ENCODE peak calls at places on chromosome 4, in eight cellular contexts. C is gastroesophageal sphincter; O is GM12878; Z is right lobe of liver; R is activated T-cell treated with anti-CD3 and anti-CD28 coated beads, Interleukin-2, amount 50 U/mL, for 4 hours; D is stimulated activated naive CD8-positive, alpha-beta T cell treated with anti-CD3 and anti-CD28 coated beads, Interleukin-15, Interleukin-2, amounts not matched to agents 100 U/mL and 50 U/mL, for 24 hours; N is left cardiac atrium; I is lower lobe of right lung. A is an unnamed sample.

GRCh38 chr4:26568446-26568994 is 15.4 kb upstream of the TBC1D19 start:
- ATAC-seq in I (peak; percentile 19), N (no peak), Z (no peak), D (no peak), O (no peak), R (no peak), C (no peak), A (no peak)

GRCh38 chr4:36273276-36273675 is 8.1 kb upstream of the DTHD1 start:
- ATAC-seq in C (no peak), R (peak; percentile 68), I (no peak), N (no peak), O (no peak), Z (no peak), D (no peak), A (no peak)

GRCh38 chr4:144582105-144582850 is 63.7 kb upstream of the HHIP start:
- ATAC-seq in C (no peak), R (no peak), Z (peak; percentile 18), D (no peak), I (no peak), N (no peak), O (no peak), A (no peak)

GRCh38 chr4:169107528-169107927 is 97.5 kb upstream of the CBR4 start:
- ATAC-seq in C (no peak), I (no peak), N (no peak), Z (no peak), R (no peak), D (no peak), O (no peak), A (no peak)

GRCh38 chr4:168777277-168777965 is 232.6 kb downstream of the CBR4 start:
- ATAC-seq in C (no peak), D (no peak), I (no peak), N (no peak), Z (peak; percentile 65), O (no peak), R (no peak), A (peak; percentile 27)

GRCh38 chr4:37243061-37243460 is 1.5 kb upstream of the NWD2 start:
- ATAC-seq in R (no peak), O (peak; percentile 26), I (no peak), Z (no peak), C (no peak), D (no peak), N (peak; percentile 67), A (no peak)

GRCh38 chr4:170990989-170991589 is 822.1 kb upstream of the GALNTL6 start:
- ATAC-seq in C (no peak), Z (no peak), I (peak; percentile 47), O (peak; percentile 90), N (no peak), D (no peak), R (no peak), A (peak; percentile 48)

GRCh38 chr4:184293552-184293951 is 75.9 kb upstream of the ENPP6 start:
- ATAC-seq in N (no peak), I (peak; percentile 79), C (no peak), Z (peak; percentile 56), D (no peak), O (peak; percentile 4), R (no peak), A (no peak)

GRCh38 chr4:15479089-15479912 is 9.6 kb downstream of the CC2D2A start:
- ATAC-seq in C (peak; percentile 81), O (peak; percentile 84), R (no peak), Z (peak; percentile 97), I (peak; percentile 95), N (peak; percentile 90), D (peak; percentile 36), A (no peak)

GRCh38 chr4:73883306-73883705 is 14.1 kb downstream of the CXCL1 start:
- ATAC-seq in O (peak; percentile 27), I (no peak), R (no peak), Z (no peak), N (no peak), D (no peak), C (no peak), A (no peak)

GRCh38 chr4:5952286-5953002 is 59.6 kb upstream of the CRMP1 start:
- ATAC-seq in O (no peak), I (no peak), C (no peak), D (no peak), R (no peak), N (no peak), Z (no peak), A (no peak)

GRCh38 chr4:27088491-27088890 is 227.8 kb downstream of the STIM2 start:
- ATAC-seq in R (no peak), I (peak; percentile 38), N (no peak), O (peak; percentile 19), D (no peak), Z (no peak), C (no peak), A (no peak)

GRCh38 chr4:55330241-55330640 is 15.8 kb upstream of the SRD5A3 start:
- ATAC-seq in R (no peak), C (no peak), O (no peak), Z (peak; percentile 79), I (peak; percentile 59), N (no peak), D (no peak), A (no peak)

GRCh38 chr4:3497554-3498389 is 34.5 kb downstream of the LRPAP1 start:
- ATAC-seq in I (no peak), D (no peak), N (peak; percentile 2), R (no peak), C (no peak), Z (no peak), O (peak; percentile 8), A (no peak)

GRCh38 chr4:123596805-123597204 is 200.2 kb downstream of the SPRY1 start:
- ATAC-seq in O (no peak), D (peak; percentile 26), R (no peak), N (no peak), Z (no peak), C (no peak), I (no peak), A (no peak)

GRCh38 chr4:161702287-161702686 is 461.5 kb downstream of the FSTL5 start:
- ATAC-seq in R (no peak), D (no peak), O (peak; percentile 43), C (no peak), I (no peak), Z (no peak), N (no peak), A (no peak)

GRCh38 chr4:8710416-8710815 is 117.9 kb downstream of the CPZ start:
- ATAC-seq in N (no peak), C (no peak), Z (no peak), R (no peak), D (no peak), I (no peak), O (no peak), A (peak; percentile 56)

GRCh38 chr4:26235500-26235899 is 85.3 kb upstream of the RBPJ start:
- ATAC-seq in D (no peak), Z (peak; percentile 41), O (no peak), N (peak; percentile 93), C (peak; percentile 63), I (peak; percentile 64), R (no peak), A (no peak)

GRCh38 chr4:101158136-101158485 is 189.2 kb downstream of the PPP3CA start:
- ATAC-seq in Z (no peak), C (no peak), I (no peak), R (no peak), O (no peak), D (no peak), N (no peak), A (no peak)

GRCh38 chr4:98491862-98492554 is 166.4 kb downstream of the TSPAN5 start:
- ATAC-seq in R (no peak), Z (no peak), D (no peak), N (peak; percentile 47), I (no peak), C (peak; percentile 70), O (no peak), A (no peak)

GRCh38 chr4:12172198-12172970 is 743.7 kb upstream of the HS3ST1 start:
- ATAC-seq in N (peak; percentile 93), Z (no peak), C (no peak), I (no peak), R (no peak), D (no peak), O (no peak), A (no peak)

GRCh38 chr4:186137193-186137792 is 32.8 kb downstream of the FAM149A start:
- ATAC-seq in Z (peak; percentile 85), N (no peak), I (peak; percentile 49), R (no peak), D (no peak), C (no peak), O (peak; percentile 54), A (no peak)

GRCh38 chr4:124459922-124460301 is 252.6 kb downstream of the ANKRD50 start:
- ATAC-seq in D (no peak), N (no peak), I (no peak), R (no peak), C (no peak), Z (no peak), O (no peak), A (no peak)

GRCh38 chr4:155692990-155693659 is 26.5 kb downstream of the GUCY1A1 start:
- ATAC-seq in D (no peak), R (no peak), Z (peak; percentile 81), I (peak; percentile 91), O (peak; percentile 25), C (no peak), N (no peak), A (no peak)

GRCh38 chr4:169416461-169416860 is 145.7 kb upstream of the SH3RF1 start:
- ATAC-seq in Z (no peak), O (no peak), N (no peak), C (no peak), R (no peak), D (no peak), I (no peak), A (no peak)

A was measured in stimulated activated memory B cell treated with anti-CD40 and anti-IgM and Interleukin-4, amounts not matched to agents 10 μg/mL and 1 μg/mL and 100 μg/mL, for 72 hours.